ENCODE peak calls at places on chromosomes 13 and 19, in five cellular contexts. Q is mucosa of descending colon, J is choroid plexus epithelial cell, W is psoas muscle, T is AG10803. F is an unnamed sample.

GRCh38 chr13:84810781-84811180 is 928.5 kb upstream of the SLITRK1 start:
- DNase-seq in Q (no peak), J (no peak), W (no peak), T (no peak), F (no peak)

GRCh38 chr13:42478531-42479156 is 95.3 kb upstream of the TNFSF11 start:
- DNase-seq in Q (no peak), J (peak; percentile 85), W (no peak), T (no peak), F (no peak)

GRCh38 chr13:110116072-110116487 is 190.9 kb downstream of the COL4A1 start:
- DNase-seq in Q (peak; percentile 77), J (peak; percentile 68), W (peak; percentile 80), T (peak; percentile 89), F (peak; percentile 29)

GRCh38 chr13:25136872-25137623 is 35.0 kb downstream of the AMER2 start:
- DNase-seq in Q (no peak), J (no peak), W (no peak), T (no peak), F (no peak)

GRCh38 chr19:33348301-33349010 is 25.1 kb upstream of the CEBPG start:
- DNase-seq in Q (no peak), J (peak; percentile 24), W (no peak), T (peak; percentile 6), F (no peak)

GRCh38 chr13:70339738-70340137 is 231.5 kb upstream of the KLHL1 start:
- DNase-seq in Q (peak; percentile 27), J (peak; percentile 30), W (peak; percentile 15), T (no peak), F (no peak)

GRCh38 chr19:1558552-1558951 is 9.6 kb downstream of the MEX3D start:
- DNase-seq in Q (no peak), J (no peak), W (no peak), T (no peak), F (no peak)

GRCh38 chr13:60433505-60433904 is 36.5 kb downstream of the TDRD3 start:
- DNase-seq in Q (no peak), J (peak; percentile 40), W (no peak), T (no peak), F (no peak)

GRCh38 chr19:45200614-45201013 is 22.0 kb downstream of the BLOC1S3 start:
- DNase-seq in Q (no peak), J (peak; percentile 85), W (no peak), T (peak; percentile 40), F (no peak)

GRCh38 chr19:14400913-14401312 is 18.2 kb downstream of the DDX39A start:
- DNase-seq in Q (no peak), J (no peak), W (no peak), T (no peak), F (no peak)

GRCh38 chr13:19632915-19633339 is 532 bp upstream of the MPHOSPH8 start:
- DNase-seq in Q (no peak), J (no peak), W (no peak), T (no peak), F (no peak)
- TF ChIP-seq CTCF in Q (no peak), J (no peak), W (no peak), T (no peak), F (no peak)

GRCh38 chr19:4208385-4209094 is 20.8 kb upstream of the EBI3 start:
- DNase-seq in Q (peak; percentile 63), J (peak; percentile 48), W (no peak), T (no peak), F (no peak)
- TF ChIP-seq CTCF in Q (no peak), J (peak; percentile 76), W (peak; percentile 13), T (peak; percentile 54), F (no peak)

DNA sequence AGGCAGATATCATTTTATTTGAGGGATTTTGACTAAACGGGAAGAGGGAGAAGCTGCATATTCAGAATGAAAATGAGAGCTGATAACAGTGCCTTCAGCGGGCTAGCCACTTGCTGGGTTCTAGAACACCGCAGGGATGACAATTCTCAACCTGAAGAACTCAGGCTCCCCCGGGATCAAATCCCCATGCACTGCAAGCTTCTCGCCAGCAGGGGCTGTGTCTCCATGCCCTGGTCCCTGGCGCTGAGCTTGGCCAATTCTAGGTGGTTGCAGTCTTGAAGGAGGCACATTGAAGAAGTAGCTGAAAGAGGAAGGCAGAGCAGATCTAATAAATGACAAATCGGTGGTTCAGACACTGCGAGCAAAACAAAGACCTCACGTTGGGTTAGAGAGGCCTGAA is 128.7 kb downstream of the UQCRFS1 start:
- DNase-seq in Q (no peak), J (no peak), W (no peak), T (peak; percentile 21), F (no peak)
- TF ChIP-seq CTCF in Q (no peak), J (no peak), W (no peak), T (peak; percentile 50), F (no peak)

GRCh38 chr19:17515408-17516149 is 4.1 kb downstream of the PGLS start:
- DNase-seq in Q (no peak), J (no peak), W (no peak), T (no peak), F (no peak)

GRCh38 chr19:17510220-17510993 is 1.0 kb upstream of the PGLS start:
- DNase-seq in Q (no peak), J (no peak), W (no peak), T (peak; percentile 33), F (no peak)

GRCh38 chr19:17513801-17514200 is 2.4 kb downstream of the PGLS start:
- DNase-seq in Q (no peak), J (no peak), W (no peak), T (peak; percentile 42), F (no peak)

GRCh38 chr19:17512574-17512939 is 1.1 kb downstream of the PGLS start:
- DNase-seq in Q (no peak), J (no peak), W (no peak), T (no peak), F (no peak)

DNA sequence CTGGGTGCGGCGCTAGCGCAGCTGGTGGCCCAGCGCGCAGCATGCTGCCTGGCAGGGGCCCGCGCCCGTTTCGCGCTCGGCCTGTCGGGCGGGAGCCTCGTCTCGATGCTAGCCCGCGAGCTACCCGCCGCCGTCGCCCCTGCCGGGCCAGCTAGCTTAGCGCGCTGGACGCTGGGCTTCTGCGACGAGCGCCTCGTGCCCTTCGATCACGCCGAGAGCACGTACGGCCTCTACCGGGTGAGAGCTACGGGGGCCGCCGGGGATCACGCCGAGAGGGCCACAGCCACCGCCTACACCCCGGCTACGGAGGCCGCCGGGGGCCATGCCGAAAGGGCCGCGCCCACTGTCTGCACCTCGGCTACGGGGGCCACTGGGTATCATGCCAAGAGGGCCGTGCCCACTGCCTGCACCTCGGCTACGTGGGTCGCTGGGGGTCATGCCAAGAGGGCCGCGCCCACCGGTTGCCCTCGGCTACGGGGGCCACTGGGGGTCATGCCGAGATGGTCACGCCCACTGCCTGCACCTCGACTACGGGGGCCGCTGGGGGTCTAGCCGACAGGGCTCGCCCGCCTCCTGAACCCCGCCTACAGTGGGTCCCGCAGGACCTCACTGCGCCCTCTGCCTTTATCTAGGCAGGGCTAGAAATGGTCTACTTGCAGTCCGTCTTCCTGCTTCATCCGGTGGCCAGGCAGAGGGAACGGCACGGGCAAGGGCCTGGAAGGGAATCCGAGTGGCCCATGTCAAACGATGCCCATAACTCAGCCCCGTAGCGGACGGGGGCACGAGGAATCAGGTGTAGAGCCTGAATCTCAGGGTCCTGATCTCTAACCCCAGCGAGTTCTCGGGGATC is 500 bp downstream of the PGLS start:
- DNase-seq in Q (peak; percentile 90), J (peak; percentile 89), W (peak; percentile 96), T (peak; percentile 83), F (peak; percentile 95)
- TF ChIP-seq CTCF in Q (peak; percentile 2), J (peak; percentile 33), W (peak; percentile 15), T (peak; percentile 39), F (no peak)

GRCh38 chr13:89737051-89737450 is 1610.4 kb upstream of the MIR17HG start:
- DNase-seq in Q (no peak), J (no peak), W (no peak), T (no peak), F (no peak)

GRCh38 chr13:89733686-89734085 is 1613.8 kb upstream of the MIR17HG start:
- DNase-seq in Q (no peak), J (no peak), W (no peak), T (no peak), F (no peak)
- TF ChIP-seq CTCF in Q (no peak), J (no peak), W (no peak), T (no peak), F (no peak)

GRCh38 chr19:42220751-42221097 is 612 bp downstream of the ZNF526 start:
- DNase-seq in Q (no peak), J (no peak), W (no peak), T (no peak), F (no peak)

GRCh38 chr19:42214810-42215209 is 2.7 kb downstream of the DEDD2 start:
- DNase-seq in Q (no peak), J (no peak), W (no peak), T (no peak), F (no peak)

GRCh38 chr19:42219812-42220750 is at the start of gene ZNF526:
- DNase-seq in Q (peak; percentile 99), J (peak; percentile 98), W (peak; percentile 99), T (peak; percentile 96), F (peak; percentile 93)

GRCh38 chr19:42216653-42217521 is 590 bp downstream of the DEDD2 start:
- DNase-seq in Q (peak; percentile 75), J (peak; percentile 52), W (peak; percentile 78), T (peak; percentile 24), F (no peak)

GRCh38 chr19:42217522-42218442 is at the start of gene DEDD2:
- DNase-seq in Q (peak; percentile 100), J (peak; percentile 96), W (peak; percentile 99), T (peak; percentile 97), F (peak; percentile 100)
- TF ChIP-seq CTCF in Q (no peak), J (no peak), W (no peak), T (no peak), F (no peak)

GRCh38 chr13:99031725-99032298 is 53.9 kb upstream of the DOCK9 start:
- DNase-seq in Q (no peak), J (no peak), W (no peak), T (no peak), F (no peak)

GRCh38 chr13:99027260-99027659 is 49.4 kb upstream of the DOCK9 start:
- DNase-seq in Q (no peak), J (no peak), W (no peak), T (no peak), F (no peak)

GRCh38 chr13:99027661-99028425 is 50.0 kb upstream of the DOCK9 start:
- DNase-seq in Q (no peak), J (no peak), W (no peak), T (no peak), F (no peak)

GRCh38 chr13:99029576-99029975 is 51.7 kb upstream of the DOCK9 start:
- DNase-seq in Q (no peak), J (no peak), W (no peak), T (no peak), F (no peak)

GRCh38 chr13:99028890-99029289 is 51.0 kb upstream of the DOCK9 start:
- DNase-seq in Q (no peak), J (peak; percentile 10), W (no peak), T (no peak), F (no peak)
- TF ChIP-seq CTCF in Q (no peak), J (peak; percentile 35), W (peak; percentile 10), T (peak; percentile 5), F (no peak)

F was measured in activated B cell treated with CpG ODN at 0.5 μM for 24 hours.